ENCODE peak calls at places on chromosome 6, in ten cellular contexts. O is cardiac fibroblast, B is lower lobe of right lung, H is upper lobe of right lung, T is AG04450, M is psoas muscle, R is B cell, U is keratinocyte, I is AG09319, W is left lung. L is an unnamed sample.

GRCh38 chr6:167295495-167296292 is 4.6 kb downstream of the UNC93A start:
- DNase-seq in O (no peak), M (no peak), W (no peak), T (no peak), U (no peak), B (no peak), R (no peak), I (no peak), H (no peak), L (no peak)

GRCh38 chr6:20211037-20211940 is 980 bp downstream of the MBOAT1 start:
- DNase-seq in O (peak), M (no peak), B (no peak), T (no peak), W (no peak), R (no peak), I (no peak), U (peak), H (no peak), L (no peak)

GRCh38 chr6:28357036-28357435 is 7.3 kb downstream of the ZKSCAN3 start:
- DNase-seq in U (no peak), R (no peak), H (no peak), I (no peak), M (no peak), W (no peak), T (no peak), O (peak), B (no peak), L (no peak)

GRCh38 chr6:15518057-15518456 is 144.8 kb downstream of the DTNBP1 start:
- DNase-seq in R (no peak), U (no peak), O (no peak), M (no peak), W (no peak), B (no peak), H (peak), T (no peak), I (no peak), L (no peak)

GRCh38 chr6:56448056-56448455 is 194.6 kb downstream of the DST start:
- DNase-seq in I (no peak), M (no peak), R (no peak), U (no peak), O (no peak), T (no peak), W (no peak), B (no peak), H (no peak), L (no peak)

GRCh38 chr6:124977067-124977908 is 15.1 kb downstream of the RNF217 start:
- DNase-seq in W (no peak), H (no peak), I (no peak), M (no peak), O (peak), B (no peak), T (no peak), R (no peak), U (no peak), L (no peak)

GRCh38 chr6:168294901-168295300 is 24.7 kb downstream of the DACT2 start:
- DNase-seq in R (no peak), I (no peak), O (no peak), B (no peak), W (no peak), H (no peak), T (no peak), M (no peak), U (no peak), L (no peak)

GRCh38 chr6:159451051-159451450 is 242.0 kb downstream of the SOD2 start:
- DNase-seq in I (no peak), B (no peak), M (no peak), H (no peak), W (no peak), O (peak), U (no peak), R (no peak), T (peak), L (no peak)

GRCh38 chr6:169185011-169185521 is 68.6 kb downstream of the THBS2 start:
- DNase-seq in W (peak), U (no peak), T (no peak), M (no peak), H (no peak), B (no peak), O (no peak), I (no peak), R (no peak), L (no peak)

GRCh38 chr6:148868314-148868713 is 121.5 kb downstream of the UST start:
- DNase-seq in B (no peak), I (no peak), W (no peak), M (no peak), T (peak), H (no peak), R (no peak), O (peak), U (no peak), L (no peak)

GRCh38 chr6:148866657-148867268 is 119.9 kb downstream of the UST start:
- DNase-seq in W (no peak), H (no peak), T (no peak), M (no peak), I (no peak), O (no peak), R (peak), B (no peak), U (no peak), L (no peak)

GRCh38 chr6:148867851-148868250 is 121.0 kb downstream of the UST start:
- DNase-seq in U (no peak), W (no peak), M (no peak), B (no peak), O (peak), I (no peak), H (no peak), R (no peak), T (no peak), L (no peak)

GRCh38 chr6:148868901-148869300 is 122.1 kb downstream of the UST start:
- DNase-seq in I (no peak), T (no peak), H (no peak), U (no peak), O (no peak), M (no peak), B (no peak), R (no peak), W (no peak), L (no peak)

GRCh38 chr6:148864941-148865340 is 118.1 kb downstream of the UST start:
- DNase-seq in R (no peak), O (no peak), B (no peak), W (no peak), U (no peak), T (no peak), H (no peak), I (no peak), M (no peak), L (no peak)
- TF ChIP-seq CTCF in R (no peak), O (no peak), B (no peak), W (no peak), U (no peak), T (no peak), H (no peak), I (no peak), M (no peak), L (no peak)

DNA sequence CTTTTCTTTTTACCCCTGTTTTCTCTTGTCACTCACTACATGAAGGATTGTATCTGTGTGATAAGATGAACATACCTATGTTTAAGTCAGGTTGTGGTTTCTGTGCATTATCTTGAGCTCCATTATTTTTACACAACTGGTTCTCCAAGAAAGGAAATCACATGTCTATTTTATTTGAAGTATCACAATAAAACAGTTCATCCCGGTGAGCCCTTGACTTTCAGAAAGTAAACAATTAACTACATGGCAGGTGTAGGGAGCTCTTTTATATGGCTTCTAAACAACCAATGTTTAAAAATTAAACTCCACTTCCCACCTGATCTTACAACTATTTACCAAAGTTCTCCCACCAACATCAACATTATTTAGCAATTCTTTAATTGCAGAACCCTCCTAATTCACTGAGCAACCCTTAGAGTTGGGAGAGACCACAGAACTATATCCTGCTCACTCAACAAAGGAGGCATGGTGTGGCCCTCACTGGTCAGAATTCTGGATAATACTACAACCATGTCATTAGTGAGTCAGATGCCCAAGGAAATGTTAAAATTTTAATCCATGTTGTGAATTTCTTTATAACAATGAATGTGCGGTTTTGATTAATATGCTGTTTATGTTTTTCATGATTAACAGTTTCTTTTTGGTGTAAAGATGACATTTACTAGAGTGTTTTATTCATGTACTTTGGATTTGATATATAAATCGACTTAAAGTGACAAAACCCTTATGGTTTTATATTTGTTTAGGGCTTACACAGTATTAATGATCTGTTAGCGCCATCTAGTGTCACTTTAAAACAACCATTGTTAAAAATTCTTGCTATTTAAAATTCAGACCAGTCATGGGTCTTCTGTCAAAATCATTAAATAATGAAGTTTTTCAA is 50.0 kb upstream of the SCGN start:
- DNase-seq in I (peak), R (no peak), T (peak), B (no peak), U (no peak), W (no peak), O (peak), M (no peak), H (no peak), L (no peak)
- TF ChIP-seq CTCF in I (peak), R (peak), T (peak), B (peak), U (no peak), W (peak), O (peak), M (peak), H (peak), L (peak)

GRCh38 chr6:36594029-36594815 is at the start of gene SRSF3:
- DNase-seq in M (peak), I (peak), R (peak), U (no peak), H (peak), T (peak), W (peak), B (peak), O (peak), L (peak)
- TF ChIP-seq CTCF in M (peak), I (peak), R (peak), U (peak), H (peak), T (peak), W (peak), B (peak), O (peak), L (no peak)

GRCh38 chr6:7669742-7670141 is 56.2 kb upstream of the BMP6 start:
- DNase-seq in T (no peak), B (no peak), R (no peak), U (no peak), M (no peak), W (no peak), H (no peak), O (peak), I (no peak), L (no peak)
- TF ChIP-seq CTCF in T (no peak), B (no peak), R (no peak), U (no peak), M (no peak), W (no peak), H (no peak), O (no peak), I (no peak), L (no peak)

DNA sequence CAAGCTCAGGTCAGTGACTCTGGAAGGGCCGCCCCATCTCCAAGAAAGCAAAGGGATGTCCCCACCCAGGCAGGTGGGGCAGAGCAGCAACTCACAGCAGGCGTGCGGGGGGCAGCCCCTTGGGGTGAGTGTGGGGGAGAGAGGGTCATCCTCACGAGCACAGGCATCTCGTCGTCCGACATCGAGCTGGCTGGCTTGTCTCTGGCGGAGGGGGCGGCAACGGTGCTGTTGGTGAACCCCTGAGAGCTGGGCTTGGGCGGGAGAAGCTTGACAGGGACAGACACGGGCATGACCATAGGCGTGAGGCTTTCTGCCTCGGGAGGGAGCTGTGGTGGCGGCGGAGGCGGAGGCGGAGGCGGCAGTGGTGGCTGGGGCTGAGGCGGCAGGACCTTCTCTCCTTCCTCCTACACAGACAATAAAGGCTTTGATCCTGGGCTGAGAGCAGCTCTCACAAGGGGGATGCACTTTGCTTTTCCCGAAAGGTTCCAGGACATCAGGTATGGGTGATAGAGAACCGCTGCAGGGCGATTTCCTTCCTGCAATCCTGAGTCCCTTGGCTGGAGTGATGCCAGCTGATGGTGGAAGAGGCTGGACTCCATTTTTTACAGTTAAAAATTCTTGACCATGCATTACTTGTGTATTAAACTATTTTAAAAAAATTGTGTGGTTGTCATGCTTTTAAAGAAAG is 45.6 kb upstream of the MRPS10 start:
- DNase-seq in H (no peak), I (no peak), U (no peak), R (no peak), W (no peak), M (no peak), O (no peak), T (no peak), B (no peak), L (no peak)
- TF ChIP-seq CTCF in H (no peak), I (no peak), U (no peak), R (no peak), W (no peak), M (no peak), O (no peak), T (no peak), B (no peak), L (no peak)

DNA sequence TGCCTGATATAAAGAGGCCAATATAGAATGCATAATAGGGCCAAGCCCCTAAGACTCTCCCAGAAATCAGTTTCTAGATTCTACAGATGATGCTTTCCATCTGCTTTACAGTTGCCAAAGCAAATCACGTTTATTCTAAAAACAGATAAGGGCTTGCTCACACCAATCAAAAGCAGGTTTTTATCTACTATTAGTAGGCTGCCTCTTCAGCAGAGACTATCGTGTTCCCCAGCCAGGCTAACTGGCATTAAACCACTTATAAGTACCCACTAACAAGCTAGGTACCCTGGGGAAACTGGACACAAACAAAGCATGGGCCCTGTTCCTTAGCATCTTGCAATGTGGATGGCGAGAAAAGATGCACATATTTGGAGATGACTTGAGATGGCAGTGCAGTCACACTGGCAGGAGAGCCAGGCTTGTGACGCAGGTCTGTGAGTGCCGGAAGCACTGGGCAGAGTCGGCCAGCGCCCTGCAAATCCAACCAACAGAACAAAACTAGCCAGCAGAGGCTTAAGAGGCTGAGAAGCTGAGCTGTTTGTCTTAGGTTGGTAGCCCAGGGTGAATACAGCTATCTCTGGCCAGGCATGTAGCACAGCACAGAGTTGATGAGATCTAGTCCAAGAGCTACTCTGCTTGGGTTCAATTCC is 73.4 kb downstream of the GFOD1 start:
- DNase-seq in I (no peak), W (no peak), O (no peak), R (no peak), T (no peak), H (no peak), U (no peak), B (no peak), M (peak), L (no peak)
- TF ChIP-seq CTCF in I (no peak), W (no peak), O (no peak), R (no peak), T (no peak), H (no peak), U (peak), B (peak), M (peak), L (no peak)

GRCh38 chr6:111027219-111027618 is 45.4 kb downstream of the RPF2 start:
- DNase-seq in H (no peak), M (no peak), B (no peak), R (no peak), W (no peak), T (no peak), U (no peak), O (no peak), I (no peak), L (no peak)
- TF ChIP-seq CTCF in H (no peak), M (peak), B (peak), R (no peak), W (no peak), T (no peak), U (peak), O (no peak), I (no peak), L (no peak)

GRCh38 chr6:73798592-73798991 is 102.6 kb downstream of the CD109 start:
- DNase-seq in W (no peak), O (peak), B (no peak), I (peak), M (peak), U (no peak), R (no peak), H (no peak), T (peak), L (no peak)
- TF ChIP-seq CTCF in W (no peak), O (peak), B (no peak), I (peak), M (peak), U (peak), R (no peak), H (no peak), T (peak), L (no peak)